ENCODE peak calls at places on chromosomes 12 and 14, in eight cellular contexts. One of them, this sample, is unnamed.

GRCh38 chr12:55797068-55797467 is 20.5 kb downstream of the SARNP start:
- DNase-seq in RWPE1: no peak
- DNase-seq in T-helper 1 cell: no peak
- DNase-seq in activated gamma-delta T cell treated with Interleukin-2 at 50 U/mL for 16 hours: no peak
- DNase-seq in tibial artery: no peak
- DNase-seq in GM19239: no peak
- DNase-seq in cardiac fibroblast: peak
- DNase-seq in neuronal stem cell: peak
- DNase-seq in this sample: no peak

GRCh38 chr12:131586761-131587160 is 124.1 kb upstream of the SFSWAP start:
- DNase-seq in tibial artery: no peak
- DNase-seq in neuronal stem cell: no peak
- DNase-seq in RWPE1: no peak
- DNase-seq in T-helper 1 cell: no peak
- DNase-seq in activated gamma-delta T cell treated with Interleukin-2 at 50 U/mL for 16 hours: no peak
- DNase-seq in cardiac fibroblast: no peak
- DNase-seq in GM19239: no peak
- DNase-seq in this sample: no peak

GRCh38 chr14:99687284-99688209 is 3.4 kb downstream of the CYP46A1 start:
- DNase-seq in activated gamma-delta T cell treated with Interleukin-2 at 50 U/mL for 16 hours: peak
- DNase-seq in T-helper 1 cell: no peak
- DNase-seq in cardiac fibroblast: no peak
- DNase-seq in neuronal stem cell: peak
- DNase-seq in RWPE1: no peak
- DNase-seq in GM19239: no peak
- DNase-seq in tibial artery: no peak
- DNase-seq in this sample: peak

GRCh38 chr12:39503445-39503844 is 60.5 kb upstream of the KIF21A start:
- DNase-seq in neuronal stem cell: no peak
- DNase-seq in tibial artery: no peak
- DNase-seq in GM19239: no peak
- DNase-seq in RWPE1: peak
- DNase-seq in T-helper 1 cell: no peak
- DNase-seq in activated gamma-delta T cell treated with Interleukin-2 at 50 U/mL for 16 hours: no peak
- DNase-seq in cardiac fibroblast: peak
- DNase-seq in this sample: no peak

GRCh38 chr12:131177599-131177998 is 223.9 kb downstream of the ADGRD1 start:
- DNase-seq in tibial artery: no peak
- DNase-seq in GM19239: no peak
- DNase-seq in activated gamma-delta T cell treated with Interleukin-2 at 50 U/mL for 16 hours: no peak
- DNase-seq in cardiac fibroblast: no peak
- DNase-seq in RWPE1: no peak
- DNase-seq in neuronal stem cell: no peak
- DNase-seq in T-helper 1 cell: no peak
- DNase-seq in this sample: no peak

GRCh38 chr12:68349921-68350606 is 17.9 kb upstream of the MDM1 start:
- DNase-seq in tibial artery: no peak
- DNase-seq in GM19239: no peak
- DNase-seq in neuronal stem cell: no peak
- DNase-seq in RWPE1: no peak
- DNase-seq in cardiac fibroblast: no peak
- DNase-seq in T-helper 1 cell: no peak
- DNase-seq in activated gamma-delta T cell treated with Interleukin-2 at 50 U/mL for 16 hours: no peak
- DNase-seq in this sample: no peak

GRCh38 chr12:102419094-102419764 is 61.1 kb downstream of the IGF1 start:
- DNase-seq in GM19239: no peak
- DNase-seq in activated gamma-delta T cell treated with Interleukin-2 at 50 U/mL for 16 hours: no peak
- DNase-seq in T-helper 1 cell: no peak
- DNase-seq in cardiac fibroblast: no peak
- DNase-seq in neuronal stem cell: no peak
- DNase-seq in tibial artery: no peak
- DNase-seq in RWPE1: no peak
- DNase-seq in this sample: no peak

GRCh38 chr12:130220361-130220760 is 58.1 kb downstream of the FZD10 start:
- DNase-seq in T-helper 1 cell: no peak
- DNase-seq in neuronal stem cell: no peak
- DNase-seq in RWPE1: no peak
- DNase-seq in tibial artery: no peak
- DNase-seq in cardiac fibroblast: no peak
- DNase-seq in GM19239: no peak
- DNase-seq in activated gamma-delta T cell treated with Interleukin-2 at 50 U/mL for 16 hours: no peak
- DNase-seq in this sample: no peak

GRCh38 chr12:123741937-123742572 is 20.0 kb upstream of the DNAH10 start:
- DNase-seq in cardiac fibroblast: no peak
- DNase-seq in activated gamma-delta T cell treated with Interleukin-2 at 50 U/mL for 16 hours: peak
- DNase-seq in RWPE1: no peak
- DNase-seq in neuronal stem cell: no peak
- DNase-seq in GM19239: no peak
- DNase-seq in tibial artery: no peak
- DNase-seq in T-helper 1 cell: no peak
- DNase-seq in this sample: no peak

GRCh38 chr14:20658246-20658645 is 16.8 kb upstream of the OR6S1 start:
- DNase-seq in GM19239: no peak
- DNase-seq in tibial artery: no peak
- DNase-seq in T-helper 1 cell: no peak
- DNase-seq in activated gamma-delta T cell treated with Interleukin-2 at 50 U/mL for 16 hours: no peak
- DNase-seq in RWPE1: no peak
- DNase-seq in cardiac fibroblast: no peak
- DNase-seq in neuronal stem cell: no peak
- DNase-seq in this sample: no peak

GRCh38 chr12:51667269-51667668 is 76.2 kb downstream of the SCN8A start:
- DNase-seq in GM19239: no peak
- DNase-seq in T-helper 1 cell: no peak
- DNase-seq in RWPE1: no peak
- DNase-seq in neuronal stem cell: no peak
- DNase-seq in cardiac fibroblast: no peak
- DNase-seq in activated gamma-delta T cell treated with Interleukin-2 at 50 U/mL for 16 hours: no peak
- DNase-seq in tibial artery: no peak
- DNase-seq in this sample: no peak

GRCh38 chr12:89358805-89359204 is 6.5 kb upstream of the DUSP6 start:
- DNase-seq in neuronal stem cell: no peak
- DNase-seq in T-helper 1 cell: no peak
- DNase-seq in tibial artery: no peak
- DNase-seq in activated gamma-delta T cell treated with Interleukin-2 at 50 U/mL for 16 hours: no peak
- DNase-seq in cardiac fibroblast: no peak
- DNase-seq in GM19239: no peak
- DNase-seq in RWPE1: no peak
- DNase-seq in this sample: no peak

GRCh38 chr12:51171884-51172514 is 936 bp downstream of the TFCP2 start:
- DNase-seq in T-helper 1 cell: no peak
- DNase-seq in neuronal stem cell: no peak
- DNase-seq in RWPE1: peak
- DNase-seq in GM19239: no peak
- DNase-seq in activated gamma-delta T cell treated with Interleukin-2 at 50 U/mL for 16 hours: no peak
- DNase-seq in cardiac fibroblast: peak
- DNase-seq in tibial artery: no peak
- DNase-seq in this sample: peak

GRCh38 chr14:33551963-33552362 is 398.9 kb downstream of the EGLN3 start:
- DNase-seq in neuronal stem cell: peak
- DNase-seq in tibial artery: no peak
- DNase-seq in activated gamma-delta T cell treated with Interleukin-2 at 50 U/mL for 16 hours: no peak
- DNase-seq in RWPE1: no peak
- DNase-seq in T-helper 1 cell: no peak
- DNase-seq in GM19239: no peak
- DNase-seq in cardiac fibroblast: no peak
- DNase-seq in this sample: no peak

GRCh38 chr12:4483885-4484823 is 38.5 kb upstream of the FGF6 start:
- DNase-seq in tibial artery: no peak
- DNase-seq in neuronal stem cell: no peak
- DNase-seq in RWPE1: peak
- DNase-seq in cardiac fibroblast: peak
- DNase-seq in T-helper 1 cell: no peak
- DNase-seq in activated gamma-delta T cell treated with Interleukin-2 at 50 U/mL for 16 hours: no peak
- DNase-seq in GM19239: no peak
- DNase-seq in this sample: no peak

GRCh38 chr14:87899228-87899627 is 93.8 kb downstream of the GALC start:
- DNase-seq in activated gamma-delta T cell treated with Interleukin-2 at 50 U/mL for 16 hours: no peak
- DNase-seq in T-helper 1 cell: no peak
- DNase-seq in RWPE1: no peak
- DNase-seq in GM19239: no peak
- DNase-seq in tibial artery: no peak
- DNase-seq in cardiac fibroblast: no peak
- DNase-seq in neuronal stem cell: no peak
- DNase-seq in this sample: no peak

GRCh38 chr12:101793401-101793800 is 37.4 kb downstream of the GNPTAB start:
- DNase-seq in GM19239: no peak
- DNase-seq in neuronal stem cell: no peak
- DNase-seq in cardiac fibroblast: peak
- DNase-seq in RWPE1: no peak
- DNase-seq in activated gamma-delta T cell treated with Interleukin-2 at 50 U/mL for 16 hours: no peak
- DNase-seq in T-helper 1 cell: no peak
- DNase-seq in tibial artery: no peak
- DNase-seq in this sample: no peak

GRCh38 chr14:77026166-77026929 is 2.2 kb downstream of the IRF2BPL start:
- DNase-seq in neuronal stem cell: peak
- DNase-seq in T-helper 1 cell: no peak
- DNase-seq in cardiac fibroblast: peak
- DNase-seq in activated gamma-delta T cell treated with Interleukin-2 at 50 U/mL for 16 hours: no peak
- DNase-seq in GM19239: no peak
- DNase-seq in RWPE1: no peak
- DNase-seq in tibial artery: peak
- DNase-seq in this sample: no peak

GRCh38 chr14:64388533-64389243 is 535 bp downstream of the MTHFD1 start:
- DNase-seq in GM19239: no peak
- DNase-seq in RWPE1: peak
- DNase-seq in activated gamma-delta T cell treated with Interleukin-2 at 50 U/mL for 16 hours: peak
- DNase-seq in neuronal stem cell: no peak
- DNase-seq in tibial artery: peak
- DNase-seq in T-helper 1 cell: peak
- DNase-seq in cardiac fibroblast: peak
- DNase-seq in this sample: no peak

GRCh38 chr12:75825686-75826085 is 205.9 kb downstream of the PHLDA1 start:
- DNase-seq in T-helper 1 cell: no peak
- DNase-seq in activated gamma-delta T cell treated with Interleukin-2 at 50 U/mL for 16 hours: no peak
- DNase-seq in RWPE1: peak
- DNase-seq in GM19239: no peak
- DNase-seq in neuronal stem cell: no peak
- DNase-seq in tibial artery: no peak
- DNase-seq in cardiac fibroblast: peak
- DNase-seq in this sample: no peak

GRCh38 chr12:4824415-4824814 is 85.3 kb upstream of the KCNA1 start:
- DNase-seq in activated gamma-delta T cell treated with Interleukin-2 at 50 U/mL for 16 hours: no peak
- DNase-seq in RWPE1: peak
- DNase-seq in neuronal stem cell: no peak
- DNase-seq in GM19239: no peak
- DNase-seq in T-helper 1 cell: no peak
- DNase-seq in tibial artery: no peak
- DNase-seq in cardiac fibroblast: peak
- DNase-seq in this sample: no peak

GRCh38 chr12:47105914-47106674 is 26.3 kb upstream of the AMIGO2 start:
- DNase-seq in T-helper 1 cell: no peak
- DNase-seq in GM19239: no peak
- DNase-seq in neuronal stem cell: no peak
- DNase-seq in RWPE1: no peak
- DNase-seq in cardiac fibroblast: no peak
- DNase-seq in activated gamma-delta T cell treated with Interleukin-2 at 50 U/mL for 16 hours: no peak
- DNase-seq in tibial artery: no peak
- DNase-seq in this sample: no peak

GRCh38 chr14:102028733-102029132 is 58.1 kb downstream of the HSP90AA1 start:
- DNase-seq in neuronal stem cell: no peak
- DNase-seq in T-helper 1 cell: no peak
- DNase-seq in RWPE1: peak
- DNase-seq in cardiac fibroblast: peak
- DNase-seq in tibial artery: no peak
- DNase-seq in GM19239: no peak
- DNase-seq in activated gamma-delta T cell treated with Interleukin-2 at 50 U/mL for 16 hours: no peak
- DNase-seq in this sample: no peak

This sample was measured in naive thymus-derived CD8-positive, alpha-beta T cell.